ENCODE peak calls at places on chromosomes 5 and 9, in six cellular contexts. One of them, this sample, is unnamed.

GRCh38 chr9:112059145-112059979 is 115.7 kb downstream of the SUSD1 start:
- DNase-seq in astrocyte of the hippocampus: peak
- DNase-seq in AG08396: peak
- DNase-seq in hippocampal formation: no peak
- DNase-seq in cerebellar cortex: peak
- DNase-seq in mesendoderm: no peak
- DNase-seq in this sample: no peak

GRCh38 chr9:127877566-127877998 is at the start of gene AK1:
- DNase-seq in hippocampal formation: peak
- DNase-seq in AG08396: peak
- DNase-seq in cerebellar cortex: peak
- DNase-seq in astrocyte of the hippocampus: peak
- DNase-seq in mesendoderm: peak
- DNase-seq in this sample: peak

GRCh38 chr5:170313344-170313743 is 15.8 kb upstream of the LCP2 start:
- DNase-seq in mesendoderm: no peak
- DNase-seq in astrocyte of the hippocampus: no peak
- DNase-seq in hippocampal formation: no peak
- DNase-seq in cerebellar cortex: no peak
- DNase-seq in AG08396: no peak
- DNase-seq in this sample: no peak

GRCh38 chr5:146111409-146111808 is 6.0 kb upstream of the PLAC8L1 start:
- DNase-seq in hippocampal formation: no peak
- DNase-seq in mesendoderm: no peak
- DNase-seq in astrocyte of the hippocampus: no peak
- DNase-seq in AG08396: no peak
- DNase-seq in cerebellar cortex: no peak
- DNase-seq in this sample: no peak

GRCh38 chr5:119360905-119361605 is 5.2 kb downstream of the TNFAIP8 start:
- DNase-seq in astrocyte of the hippocampus: no peak
- DNase-seq in cerebellar cortex: no peak
- DNase-seq in AG08396: peak
- DNase-seq in mesendoderm: no peak
- DNase-seq in hippocampal formation: no peak
- DNase-seq in this sample: no peak

GRCh38 chr5:135565691-135566421 is 12.9 kb downstream of the CXCL14 start:
- DNase-seq in mesendoderm: peak
- DNase-seq in hippocampal formation: peak
- DNase-seq in AG08396: peak
- DNase-seq in cerebellar cortex: peak
- DNase-seq in astrocyte of the hippocampus: peak
- DNase-seq in this sample: peak

GRCh38 chr5:5066276-5067186 is 73.6 kb upstream of the ADAMTS16 start:
- DNase-seq in AG08396: no peak
- DNase-seq in mesendoderm: peak
- DNase-seq in astrocyte of the hippocampus: peak
- DNase-seq in hippocampal formation: no peak
- DNase-seq in cerebellar cortex: no peak
- DNase-seq in this sample: no peak

GRCh38 chr5:172733179-172733973 is 37.6 kb downstream of the DUSP1 start:
- DNase-seq in cerebellar cortex: peak
- DNase-seq in AG08396: peak
- DNase-seq in mesendoderm: peak
- DNase-seq in astrocyte of the hippocampus: peak
- DNase-seq in hippocampal formation: no peak
- DNase-seq in this sample: no peak

GRCh38 chr9:79023134-79023577 is 548.6 kb upstream of the TLE4 start:
- DNase-seq in AG08396: peak
- DNase-seq in astrocyte of the hippocampus: peak
- DNase-seq in cerebellar cortex: peak
- DNase-seq in hippocampal formation: no peak
- DNase-seq in mesendoderm: peak
- DNase-seq in this sample: no peak

GRCh38 chr9:137739371-137739915 is 120.6 kb downstream of the EHMT1 start:
- DNase-seq in astrocyte of the hippocampus: no peak
- DNase-seq in cerebellar cortex: no peak
- DNase-seq in AG08396: no peak
- DNase-seq in mesendoderm: no peak
- DNase-seq in hippocampal formation: no peak
- DNase-seq in this sample: no peak

GRCh38 chr9:127580879-127581278 is 31.2 kb upstream of the STXBP1 start:
- DNase-seq in mesendoderm: no peak
- DNase-seq in cerebellar cortex: peak
- DNase-seq in astrocyte of the hippocampus: no peak
- DNase-seq in hippocampal formation: no peak
- DNase-seq in AG08396: no peak
- DNase-seq in this sample: no peak

GRCh38 chr9:108083160-108083559 is 593.6 kb upstream of the KLF4 start:
- DNase-seq in cerebellar cortex: no peak
- DNase-seq in AG08396: no peak
- DNase-seq in hippocampal formation: no peak
- DNase-seq in mesendoderm: peak
- DNase-seq in astrocyte of the hippocampus: no peak
- DNase-seq in this sample: peak

This sample was measured in SK-N-DZ.